ENCODE peak calls at places on chromosomes 16 and 17, in four cellular contexts. P is GM12878, Q is HL-60, Z is K562. W is an unnamed sample.

GRCh38 chr16:22220076-22220453 is 14.0 kb downstream of the EEF2K start:
- DNase-seq in P (no peak), Q (no peak), Z (no peak), W (no peak)

GRCh38 chr17:34382586-34383224 is 19.7 kb upstream of the CCL1 start:
- DNase-seq in P (peak), Q (no peak), Z (no peak), W (no peak)

GRCh38 chr17:66667491-66668030 is 167.4 kb upstream of the CACNG5 start:
- DNase-seq in P (peak), Q (peak), Z (no peak), W (no peak)

GRCh38 chr17:13074026-13074425 is 56.2 kb upstream of the ELAC2 start:
- DNase-seq in P (no peak), Q (no peak), Z (no peak), W (no peak)

GRCh38 chr17:77691216-77692085 is 267.1 kb upstream of the TNRC6C start:
- DNase-seq in P (no peak), Q (no peak), Z (no peak), W (no peak)

GRCh38 chr16:28189237-28189636 is 22.5 kb downstream of the XPO6 start:
- DNase-seq in P (no peak), Q (no peak), Z (no peak), W (no peak)

GRCh38 chr16:10255728-10256127 is 73.5 kb upstream of the GRIN2A start:
- DNase-seq in P (no peak), Q (no peak), Z (no peak), W (no peak)

GRCh38 chr17:64242633-64243032 is 20.4 kb downstream of the TEX2 start:
- DNase-seq in P (no peak), Q (no peak), Z (no peak), W (no peak)

GRCh38 chr17:82031885-82032627 is 578 bp downstream of the RAC3 start:
- DNase-seq in P (no peak), Q (peak), Z (peak), W (peak)

GRCh38 chr17:79832211-79833109 is 6.8 kb downstream of the CBX4 start:
- DNase-seq in P (no peak), Q (peak), Z (peak), W (no peak)

GRCh38 chr16:66103245-66103644 is 263.2 kb upstream of the CDH5 start:
- DNase-seq in P (no peak), Q (no peak), Z (no peak), W (no peak)

GRCh38 chr16:80176114-80176513 is 364.7 kb upstream of the DYNLRB2 start:
- DNase-seq in P (no peak), Q (no peak), Z (no peak), W (no peak)

DNA sequence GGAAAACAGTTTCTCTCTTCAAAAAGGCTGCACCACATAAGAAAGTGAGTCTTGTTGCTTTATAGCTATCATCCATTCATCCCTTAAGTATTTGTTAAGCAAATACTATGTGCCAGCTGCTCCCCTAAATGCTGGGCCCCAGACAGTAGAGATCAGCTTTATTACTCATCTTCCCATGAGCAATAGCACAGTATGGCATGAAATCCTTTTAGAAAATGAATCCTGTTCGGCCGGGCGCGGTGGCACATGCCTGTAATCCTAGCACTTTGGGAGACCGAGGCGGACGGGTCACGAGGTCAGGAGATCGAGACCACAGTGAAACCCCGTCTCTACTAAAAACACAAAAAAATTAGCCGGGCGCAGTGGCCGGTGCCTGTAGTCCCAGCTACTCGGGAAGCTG is 99.5 kb downstream of the MYO1D start:
- DNase-seq in P (no peak), Q (no peak), Z (no peak), W (no peak)
- TF ChIP-seq SPI1 in P (no peak), Q (no peak), Z (no peak), W (no peak)

DNA sequence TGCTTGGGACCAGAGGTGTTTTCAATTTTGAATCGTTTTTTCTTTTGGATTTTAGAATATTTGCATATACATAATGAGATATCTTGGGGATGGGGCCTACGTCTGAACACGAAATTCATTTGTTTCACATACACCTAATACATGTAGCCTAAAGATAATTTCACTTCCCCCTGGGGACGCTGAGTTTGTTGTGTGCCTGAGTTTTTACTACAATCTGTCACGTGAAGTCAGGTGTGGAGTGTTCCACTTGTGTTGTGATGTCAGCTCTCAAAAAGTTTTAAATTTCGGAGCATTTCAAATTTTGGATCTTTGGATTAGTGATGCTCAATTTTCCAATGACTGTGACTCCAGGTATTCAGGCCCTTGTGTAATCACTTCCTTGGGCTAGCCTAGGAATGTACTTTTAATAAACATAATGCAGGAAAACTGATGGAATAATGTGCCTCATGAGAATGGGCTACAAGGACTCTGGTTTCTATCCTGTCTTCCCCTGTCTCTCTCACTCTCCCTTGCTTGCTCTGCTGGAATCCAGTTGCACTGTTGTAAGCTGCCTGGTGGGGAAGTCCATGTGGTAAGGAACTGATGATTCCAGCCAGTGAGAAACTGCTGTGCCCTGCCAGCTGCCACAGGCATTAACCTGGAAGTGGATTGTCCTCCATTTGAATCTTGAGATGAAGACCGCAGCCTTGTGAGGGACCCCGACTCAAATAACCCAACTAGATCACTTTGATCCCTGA is 403.8 kb downstream of the SHISA9 start:
- DNase-seq in P (no peak), Q (no peak), Z (no peak), W (no peak)
- TF ChIP-seq SPI1 in P (peak), Q (no peak), Z (no peak), W (peak)

GRCh38 chr17:2030779-2031163 is 818 bp downstream of the DPH1 start:
- DNase-seq in P (no peak), Q (no peak), Z (peak), W (no peak)
- TF ChIP-seq SPI1 in P (peak), Q (no peak), Z (peak), W (peak)

DNA sequence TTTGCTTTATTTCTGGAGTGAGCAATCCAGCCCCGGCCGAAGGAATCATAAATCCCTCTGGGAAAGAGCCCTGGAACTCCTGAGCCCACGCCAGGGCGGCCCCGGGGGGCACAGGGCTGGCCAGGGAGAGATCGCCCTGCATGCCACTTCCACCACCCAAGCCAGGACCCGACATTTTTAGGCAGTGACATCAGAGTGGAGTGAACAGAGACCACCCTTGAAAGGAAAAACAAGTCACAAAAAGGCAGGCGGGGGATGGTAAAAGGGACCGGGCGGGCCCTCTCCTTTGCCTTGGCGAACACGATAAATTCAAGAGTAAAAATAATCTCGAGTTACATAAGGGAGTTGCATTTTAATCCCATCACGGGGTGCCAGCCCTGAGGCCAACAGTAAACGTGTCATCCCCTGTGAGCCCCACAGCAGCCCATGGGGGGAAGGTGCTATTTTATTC is 284.1 kb downstream of the C16orf95 start:
- DNase-seq in P (no peak), Q (no peak), Z (no peak), W (no peak)
- TF ChIP-seq SPI1 in P (no peak), Q (no peak), Z (no peak), W (no peak)

DNA sequence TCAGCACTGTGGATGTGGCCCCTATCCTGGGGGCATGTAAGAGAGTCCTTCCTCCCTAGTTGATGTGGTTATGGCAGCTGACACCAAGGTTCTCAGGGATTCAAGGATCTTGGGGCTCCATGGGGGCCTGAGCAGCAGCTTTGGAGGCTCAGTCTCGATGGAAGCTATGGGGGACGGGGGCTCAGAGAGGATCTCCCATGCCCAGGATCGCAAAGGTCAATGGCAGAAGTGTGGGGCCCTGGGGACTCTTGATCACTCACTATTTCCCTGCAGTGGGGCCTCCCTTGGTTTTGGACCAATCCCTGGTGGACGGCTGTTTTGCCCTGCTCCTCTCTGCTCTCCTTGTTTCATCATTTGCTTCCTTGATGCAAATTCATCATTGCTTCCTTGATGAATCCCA is 885.9 kb downstream of the CDH8 start:
- DNase-seq in P (no peak), Q (no peak), Z (no peak), W (no peak)
- TF ChIP-seq SPI1 in P (no peak), Q (no peak), Z (no peak), W (no peak)

GRCh38 chr17:9676742-9677387 is 31.5 kb downstream of the USP43 start:
- DNase-seq in P (peak), Q (no peak), Z (no peak), W (no peak)
- TF ChIP-seq SPI1 in P (no peak), Q (no peak), Z (no peak), W (no peak)

GRCh38 chr16:81204794-81205680 is 33.5 kb upstream of the BCO1 start:
- DNase-seq in P (peak), Q (peak), Z (peak), W (peak)
- TF ChIP-seq SPI1 in P (no peak), Q (no peak), Z (no peak), W (no peak)

GRCh38 chr16:4944333-4945281 is 7.7 kb upstream of the PPL start:
- DNase-seq in P (no peak), Q (peak), Z (peak), W (no peak)
- TF ChIP-seq SPI1 in P (no peak), Q (no peak), Z (no peak), W (no peak)